ENCODE peak calls at places on chromosomes 7 and 10, in seven cellular contexts. M, Z, N, P, K, C and T are unnamed samples.

GRCh38 chr10:96390460-96390864 is 31.7 kb upstream of the OPALIN start:
- DNase-seq in M (peak), Z (peak), N (no peak), P (no peak), K (no peak), C (peak), T (no peak)

GRCh38 chr7:106563466-106564150 is 97.3 kb downstream of the CCDC71L start:
- DNase-seq in M (no peak), Z (no peak), N (no peak), P (peak), K (no peak), C (no peak), T (no peak)

GRCh38 chr7:140403878-140404564 is at the start of gene RAB19:
- DNase-seq in M (no peak), Z (peak), N (no peak), P (no peak), K (peak), C (no peak), T (no peak)

GRCh38 chr10:69885379-69886156 is 83.9 kb downstream of the COL13A1 start:
- DNase-seq in M (no peak), Z (no peak), N (no peak), P (no peak), K (no peak), C (no peak), T (no peak)

GRCh38 chr10:329361-330099 is 194.3 kb downstream of the ZMYND11 start:
- DNase-seq in M (peak), Z (peak), N (peak), P (peak), K (peak), C (peak), T (no peak)

GRCh38 chr7:28107960-28108359 is 72.6 kb downstream of the JAZF1 start:
- DNase-seq in M (no peak), Z (no peak), N (no peak), P (peak), K (peak), C (no peak), T (no peak)

GRCh38 chr10:73906524-73907447 is 4.1 kb upstream of the PLAU start:
- DNase-seq in M (no peak), Z (peak), N (peak), P (peak), K (peak), C (no peak), T (no peak)

GRCh38 chr10:76874151-76874550 is 763.5 kb downstream of the KCNMA1 start:
- DNase-seq in M (no peak), Z (no peak), N (peak), P (peak), K (peak), C (no peak), T (no peak)

GRCh38 chr7:138008588-138009349 is 6.9 kb upstream of the CREB3L2 start:
- DNase-seq in M (peak), Z (peak), N (peak), P (peak), K (peak), C (no peak), T (peak)

GRCh38 chr10:69703766-69704191 is 73.7 kb downstream of the FAM241B start:
- DNase-seq in M (no peak), Z (no peak), N (no peak), P (peak), K (peak), C (no peak), T (no peak)

GRCh38 chr10:124545756-124546369 is 84.2 kb downstream of the LHPP start:
- DNase-seq in M (no peak), Z (no peak), N (no peak), P (no peak), K (no peak), C (no peak), T (no peak)

GRCh38 chr7:115851291-115851690 is 179.3 kb downstream of the TFEC start:
- DNase-seq in M (no peak), Z (no peak), N (no peak), P (peak), K (peak), C (no peak), T (peak)